ENCODE peak calls at places on chromosomes 6 and 20, in five cellular contexts. T is esophagus muscularis mucosa, G is body of pancreas, V is spleen, H is transverse colon. U is an unnamed sample. For H3K27me3 and H3K36me3, the result is how much of the 10 kb centered on the place peaks cover.

GRCh38 chr6:140073456-140073855 is 699.0 kb upstream of the CITED2 start:
- DNase-seq in H (no peak), G (no peak), V (no peak), T (no peak), U (no peak)

GRCh38 chr6:8539446-8539845 is 104.1 kb upstream of the SLC35B3 start:
- DNase-seq in V (no peak), H (no peak), G (no peak), T (no peak), U (no peak)

GRCh38 chr20:20487811-20488210 is 119.9 kb downstream of the INSM1 start:
- DNase-seq in V (no peak), G (no peak), H (no peak), T (no peak), U (no peak)

GRCh38 chr20:46118481-46119020 is 437 bp downstream of the CD40 start:
- DNase-seq in T (no peak), G (peak), H (peak), V (peak), U (no peak)

GRCh38 chr6:6586671-6587526 is 1.6 kb upstream of the LY86 start:
- DNase-seq in H (no peak), T (peak), V (peak), G (no peak), U (no peak)

GRCh38 chr20:36086767-36087166 is 67.8 kb upstream of the EPB41L1 start:
- DNase-seq in H (no peak), G (no peak), T (no peak), V (no peak), U (no peak)

GRCh38 chr20:41051426-41051825 is 22.8 kb downstream of the TOP1 start:
- DNase-seq in G (no peak), T (no peak), V (no peak), H (no peak), U (no peak)

GRCh38 chr6:31582230-31582601 is at the start of gene LTB:
- DNase-seq in V (peak), H (peak), T (no peak), G (no peak), U (no peak)

GRCh38 chr6:163169521-163169920 is 245.0 kb upstream of the QKI start:
- DNase-seq in H (no peak), T (no peak), V (no peak), G (no peak), U (no peak)
- H3K27me3 ChIP-seq in H (under half), T (under half), V (under half), G (under half), U (under half)

GRCh38 chr20:2006452-2007381 is 12.9 kb upstream of the PDYN start:
- DNase-seq in V (no peak), H (no peak), G (no peak), T (no peak), U (no peak)
- TF ChIP-seq POLR2A in V (no peak), H (no peak), G (no peak), T (no peak), U (no peak)

DNA sequence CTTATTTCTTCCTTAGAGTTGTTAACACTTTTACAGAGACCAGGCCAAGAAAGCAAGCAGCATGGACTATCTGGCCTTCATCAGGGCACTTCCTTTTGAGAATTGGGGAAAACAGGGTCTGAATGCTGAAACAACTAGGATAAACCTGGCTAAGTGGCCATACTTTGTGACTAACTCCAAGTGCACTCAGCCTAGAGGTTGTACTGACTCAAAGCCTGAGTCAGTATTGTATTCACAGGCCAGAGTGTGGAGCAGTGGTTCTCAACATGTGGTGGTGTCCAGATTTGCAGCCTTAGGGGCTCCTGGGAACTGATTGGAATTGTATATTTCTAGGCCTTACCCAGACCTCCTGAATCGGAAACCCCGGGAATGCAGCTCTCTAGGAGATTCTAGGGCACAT is 20.1 kb downstream of the SEC23B start:
- DNase-seq in V (no peak), G (no peak), T (no peak), H (no peak), U (no peak)
- H3K36me3 ChIP-seq in V (half or more), G (half or more), T (half or more), H (half or more), U (half or more)

GRCh38 chr6:159112714-159113113 is 56.5 kb upstream of the FNDC1 start:
- DNase-seq in T (no peak), H (no peak), V (no peak), G (no peak), U (no peak)
- H3K27me3 ChIP-seq in T (under half), H (under half), V (under half), G (under half), U (under half)

DNA sequence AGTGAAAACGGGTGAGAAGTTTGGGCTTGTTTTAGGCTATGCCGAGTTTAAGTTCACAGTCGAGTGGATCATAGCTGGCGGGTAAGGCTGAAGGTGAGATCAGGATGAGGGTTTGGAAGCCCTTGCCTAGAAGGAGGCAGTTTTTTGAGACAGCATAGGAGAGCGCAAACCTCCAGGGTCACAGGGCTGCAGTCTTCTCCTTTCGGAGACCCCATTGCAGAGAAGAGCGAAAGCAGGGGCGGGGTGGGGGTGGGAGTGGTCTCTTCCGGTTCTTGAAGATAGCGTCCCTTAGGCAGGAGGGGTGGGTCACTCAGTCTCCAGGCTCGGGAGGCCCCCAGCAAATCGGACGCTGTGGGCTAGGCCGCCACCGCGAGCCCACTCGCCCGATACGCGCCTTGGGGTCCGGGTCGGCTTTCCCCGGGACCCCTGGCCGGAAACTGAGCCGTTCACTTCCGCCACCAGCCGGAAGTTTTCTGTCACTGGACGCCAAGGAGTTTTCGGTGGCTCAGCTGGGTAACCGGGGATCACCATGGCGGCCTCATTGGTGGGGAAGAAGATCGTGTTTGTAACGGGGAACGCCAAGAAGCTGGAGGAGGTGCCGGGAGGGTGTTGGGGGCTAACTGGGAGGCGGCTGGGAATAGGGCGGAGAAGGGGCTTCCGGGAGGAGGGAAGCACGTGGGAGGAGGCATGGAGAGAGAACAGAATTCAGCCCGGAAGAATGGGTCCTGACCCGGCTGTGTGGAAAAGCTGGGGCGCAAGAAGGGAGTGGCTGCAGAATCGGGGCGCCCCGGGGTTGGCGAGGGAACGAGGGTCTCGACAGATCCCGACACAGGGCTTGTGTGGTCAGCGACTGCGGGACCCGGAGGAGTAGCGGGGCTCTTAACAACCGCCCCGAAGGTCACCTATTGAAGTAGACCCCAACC is at the start of gene ITPA:
- DNase-seq in H (peak), G (peak), T (no peak), V (peak), U (no peak)
- TF ChIP-seq POLR2A in H (peak), G (no peak), T (no peak), V (no peak), U (no peak)

GRCh38 chr6:111687652-111688051 is 82.0 kb upstream of the TRAF3IP2 start:
- DNase-seq in T (no peak), G (no peak), H (peak), V (no peak), U (no peak)

GRCh38 chr6:111692327-111693164 is 86.9 kb upstream of the TRAF3IP2 start:
- DNase-seq in V (no peak), H (peak), G (peak), T (no peak), U (peak)

GRCh38 chr6:111689419-111689818 is 83.7 kb upstream of the TRAF3IP2 start:
- DNase-seq in H (no peak), G (no peak), T (no peak), V (no peak), U (no peak)

GRCh38 chr6:111689946-111690345 is 84.3 kb upstream of the TRAF3IP2 start:
- DNase-seq in G (no peak), V (no peak), T (no peak), H (no peak), U (no peak)

GRCh38 chr6:111691345-111692225 is 85.9 kb upstream of the TRAF3IP2 start:
- DNase-seq in V (no peak), H (peak), T (no peak), G (no peak), U (peak)
- H3K36me3 ChIP-seq in V (half or more), H (under half), T (under half), G (under half), U (under half)

GRCh38 chr6:111265842-111266241 is 178.5 kb downstream of the SLC16A10 start:
- DNase-seq in H (no peak), G (no peak), V (no peak), T (no peak), U (no peak)

GRCh38 chr6:111270121-111270520 is 182.8 kb downstream of the SLC16A10 start:
- DNase-seq in H (no peak), G (no peak), T (no peak), V (no peak), U (no peak)

GRCh38 chr6:111269401-111269970 is 182.2 kb downstream of the SLC16A10 start:
- DNase-seq in T (no peak), G (no peak), V (no peak), H (no peak), U (no peak)

GRCh38 chr6:111263837-111264236 is 176.5 kb downstream of the SLC16A10 start:
- DNase-seq in H (no peak), V (no peak), G (no peak), T (no peak), U (no peak)

GRCh38 chr6:111267764-111268333 is 180.5 kb downstream of the SLC16A10 start:
- DNase-seq in H (no peak), V (no peak), G (no peak), T (no peak), U (no peak)
- H3K27me3 ChIP-seq in H (under half), V (under half), G (under half), T (under half), U (under half)

U was measured in gastrocnemius medialis.